ENCODE peak calls at places on chromosome 15, in nine cellular contexts. T is body of pancreas; W is GM20000; K is activated effector memory CD4-positive, alpha-beta T cell treated with anti-CD3 and anti-CD28 coated beads, Interleukin-2, amount 50 U/mL, for 16 hours; G is stimulated activated CD8-positive, alpha-beta memory T cell treated with anti-CD3 and anti-CD28 coated beads, Interleukin-15, amount 100 ng/mL, for 4 hours; D is stimulated activated CD4-positive, alpha-beta T cell treated with anti-CD3 and anti-CD28 coated beads, Interleukin-2, amount 100 ng/mL, for 48 hours; B is NT2/D1; S is fibroblast of pulmonary artery; N is NCI-H1092 treated with DMSO at 0.1 percent for 48 hours. H is an unnamed sample.

GRCh38 chr15:27017168-27017809 is 46.3 kb downstream of the GABRG3 start:
- DNase-seq in T (peak), W (peak), K (no peak), G (no peak), D (peak), B (peak), S (peak), N (peak), H (peak)

GRCh38 chr15:58182460-58183163 is 44.4 kb downstream of the AQP9 start:
- DNase-seq in T (peak), W (peak), K (no peak), G (no peak), D (peak), B (peak), S (peak), N (peak), H (peak)

GRCh38 chr15:67578020-67578600 is 35.6 kb downstream of the MAP2K5 start:
- DNase-seq in T (no peak), W (no peak), K (no peak), G (no peak), D (no peak), B (no peak), S (no peak), N (no peak), H (no peak)

GRCh38 chr15:41512078-41512394 is 1.6 kb downstream of the LTK start:
- DNase-seq in T (no peak), W (peak), K (peak), G (no peak), D (no peak), B (no peak), S (no peak), N (peak), H (peak)

GRCh38 chr15:69893863-69894262 is 203.9 kb downstream of the TLE3 start:
- DNase-seq in T (no peak), W (no peak), K (no peak), G (no peak), D (no peak), B (no peak), S (peak), N (peak), H (no peak)

GRCh38 chr15:59313703-59314332 is 58.9 kb downstream of the MYO1E start:
- DNase-seq in T (peak), W (peak), K (no peak), G (no peak), D (no peak), B (no peak), S (peak), N (peak), H (no peak)

GRCh38 chr15:98949624-98950023 is 58.0 kb downstream of the PGPEP1L start:
- DNase-seq in T (no peak), W (no peak), K (no peak), G (no peak), D (no peak), B (no peak), S (no peak), N (no peak), H (no peak)

GRCh38 chr15:39124155-39124924 is 456.5 kb upstream of the THBS1 start:
- DNase-seq in T (no peak), W (no peak), K (no peak), G (no peak), D (no peak), B (no peak), S (peak), N (no peak), H (no peak)

GRCh38 chr15:77143606-77144005 is 72.7 kb upstream of the TSPAN3 start:
- DNase-seq in T (no peak), W (no peak), K (no peak), G (no peak), D (no peak), B (no peak), S (peak), N (no peak), H (no peak)

GRCh38 chr15:85485956-85486567 is 105.7 kb downstream of the AKAP13 start:
- DNase-seq in T (peak), W (peak), K (peak), G (peak), D (peak), B (peak), S (peak), N (peak), H (peak)

GRCh38 chr15:78241017-78241416 is 6.7 kb upstream of the ACSBG1 start:
- DNase-seq in T (peak), W (peak), K (peak), G (peak), D (peak), B (peak), S (peak), N (peak), H (peak)

GRCh38 chr15:57502116-57502515 is 89.6 kb upstream of the MYZAP start:
- DNase-seq in T (no peak), W (no peak), K (no peak), G (no peak), D (no peak), B (no peak), S (peak), N (no peak), H (no peak)

GRCh38 chr15:45522179-45522930 is at the start of gene SLC30A4:
- DNase-seq in T (peak), W (peak), K (peak), G (peak), D (peak), B (no peak), S (peak), N (peak), H (peak)

GRCh38 chr15:38750816-38751215 is 186.2 kb upstream of the RASGRP1 start:
- DNase-seq in T (no peak), W (no peak), K (no peak), G (no peak), D (no peak), B (no peak), S (no peak), N (no peak), H (no peak)

H was measured in activated CD4-positive, alpha-beta T cell treated with anti-CD3 and anti-CD28 coated beads for 48 hours.